ENCODE peak calls at places on chromosomes 3 and 15, in six cellular contexts. W is dorsolateral prefrontal cortex, O is lower leg skin, G is coronary artery, T is WTC11, E is fibroblast of lung. C is an unnamed sample.
A peak's percentile ranks its signal among the peaks of the same experiment; 100 is the strongest.

GRCh38 chr15:75051161-75051560 is 27.8 kb downstream of the PPCDC start:
- DNase-seq in W (no peak), O (no peak), G (no peak), T (no peak), E (no peak), C (no peak)

GRCh38 chr3:157469571-157470294 is 33.1 kb downstream of the PTX3 start:
- DNase-seq in W (no peak), O (no peak), G (no peak), T (no peak), E (no peak), C (no peak)

GRCh38 chr3:43094851-43095250 is 11.0 kb downstream of the POMGNT2 start:
- DNase-seq in W (no peak), O (no peak), G (no peak), T (no peak), E (no peak), C (no peak)

GRCh38 chr3:190831225-190831624 is 31.3 kb downstream of the GMNC start:
- DNase-seq in W (no peak), O (no peak), G (no peak), T (no peak), E (no peak), C (no peak)

GRCh38 chr3:120892921-120893320 is 15.1 kb upstream of the STXBP5L start:
- DNase-seq in W (no peak), O (no peak), G (no peak), T (no peak), E (no peak), C (no peak)

GRCh38 chr15:33068007-33068441 is 126.5 kb downstream of the FMN1 start:
- DNase-seq in W (peak; percentile 44), O (peak; percentile 80), G (no peak), T (peak; percentile 42), E (no peak), C (no peak)

GRCh38 chr3:194584866-194585265 is 48.4 kb downstream of the TMEM44 start:
- DNase-seq in W (no peak), O (no peak), G (no peak), T (no peak), E (peak; percentile 34), C (no peak)

GRCh38 chr3:10508235-10508618 is 2.8 kb upstream of the ATP2B2 start:
- DNase-seq in W (no peak), O (no peak), G (no peak), T (no peak), E (no peak), C (no peak)

GRCh38 chr15:25711691-25712090 is 151.4 kb downstream of the ATP10A start:
- DNase-seq in W (no peak), O (no peak), G (no peak), T (no peak), E (no peak), C (no peak)

GRCh38 chr3:106850429-106850828 is 526.8 kb upstream of the CCDC54 start:
- DNase-seq in W (no peak), O (no peak), G (no peak), T (no peak), E (peak; percentile 81), C (no peak)

DNA sequence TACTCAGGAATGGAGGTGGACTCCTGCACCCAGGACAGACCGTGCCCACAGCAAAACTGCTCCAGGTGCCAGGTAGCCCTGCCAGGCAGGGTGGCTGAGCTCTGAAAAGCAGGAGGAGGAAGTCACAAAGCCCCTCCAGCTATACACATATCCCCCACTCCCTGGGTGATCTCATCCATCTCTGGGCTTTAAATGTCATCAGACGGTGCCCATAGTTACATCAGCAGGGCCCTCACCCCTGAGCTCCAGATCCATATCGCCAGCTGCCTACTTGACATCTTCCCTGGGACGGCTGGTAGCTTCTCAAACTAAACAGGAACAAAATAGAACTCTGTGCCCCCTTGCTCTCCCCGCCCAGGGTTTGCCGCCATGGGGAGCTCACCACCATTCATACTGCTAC is 87.7 kb downstream of the MEGF11 start:
- DNase-seq in W (no peak), O (no peak), G (no peak), T (no peak), E (no peak), C (no peak)
- TF ChIP-seq CTCF in W (no peak), O (no peak), G (no peak), T (no peak), E (no peak), C (no peak)

GRCh38 chr3:41688595-41689380 is 273.1 kb downstream of the ULK4 start:
- DNase-seq in W (no peak), O (no peak), G (no peak), T (no peak), E (peak; percentile 89), C (no peak)
- TF ChIP-seq CTCF in W (no peak), O (no peak), G (no peak), T (no peak), E (no peak), C (no peak)

GRCh38 chr3:192467230-192468186 is 259.8 kb downstream of the FGF12 start:
- DNase-seq in W (peak; percentile 75), O (peak; percentile 20), G (no peak), T (peak; percentile 76), E (peak; percentile 31), C (peak; percentile 22)
- TF ChIP-seq CTCF in W (peak; percentile 86), O (peak; percentile 34), G (peak; percentile 71), T (peak; percentile 85), E (peak; percentile 93), C (peak; percentile 77)

GRCh38 chr3:59432676-59433075 is 382.9 kb upstream of the CFAP20DC start:
- DNase-seq in W (no peak), O (no peak), G (no peak), T (no peak), E (peak; percentile 80), C (no peak)
- TF ChIP-seq CTCF in W (no peak), O (no peak), G (no peak), T (no peak), E (no peak), C (no peak)